ENCODE peak calls at places on chromosome 17, in seven cellular contexts. M is CD8-positive, alpha-beta T cell; F is mesothelial cell of epicardium; G is keratinocyte; C is adrenal gland; Z is stomach; S is kidney epithelial cell. I is an unnamed sample.
A peak's percentile ranks its signal among the peaks of the same experiment; 100 is the strongest.

GRCh38 chr17:79925242-79925957 is 86.2 kb upstream of the CBX4 start:
- DNase-seq in F (no peak), Z (peak; percentile 91), M (no peak), G (no peak), S (no peak), C (peak; percentile 82), I (no peak)

GRCh38 chr17:21036361-21036881 is 6.4 kb downstream of the USP22 start:
- DNase-seq in C (no peak), Z (no peak), S (no peak), G (no peak), M (no peak), F (no peak), I (no peak)

GRCh38 chr17:59365383-59365981 is 34.0 kb downstream of the YPEL2 start:
- DNase-seq in F (no peak), Z (no peak), M (peak; percentile 8), C (no peak), S (no peak), G (no peak), I (no peak)

GRCh38 chr17:305090-305976 is 47.3 kb downstream of the RPH3AL start:
- DNase-seq in G (no peak), F (no peak), C (no peak), M (no peak), S (peak; percentile 31), Z (peak; percentile 32), I (no peak)

GRCh38 chr17:3697157-3697515 is 1.2 kb upstream of the P2RX5 start:
- DNase-seq in M (no peak), F (no peak), S (no peak), C (no peak), Z (no peak), G (no peak), I (no peak)

GRCh38 chr17:75535119-75535537 is 9.6 kb downstream of the LLGL2 start:
- DNase-seq in C (no peak), M (peak; percentile 57), Z (peak; percentile 53), G (no peak), F (no peak), S (no peak), I (no peak)

GRCh38 chr17:75063201-75063600 is 16.2 kb downstream of the KCTD2 start:
- DNase-seq in G (no peak), C (no peak), Z (no peak), F (no peak), M (no peak), S (no peak), I (no peak)

GRCh38 chr17:74419862-74420492 is 11.9 kb upstream of the GPRC5C start:
- DNase-seq in S (no peak), Z (peak; percentile 66), M (no peak), F (no peak), C (no peak), G (no peak), I (no peak)

GRCh38 chr17:13727441-13728171 is 125.9 kb upstream of the HS3ST3A1 start:
- DNase-seq in M (no peak), S (no peak), G (peak; percentile 25), C (no peak), Z (no peak), F (no peak), I (no peak)

DNA sequence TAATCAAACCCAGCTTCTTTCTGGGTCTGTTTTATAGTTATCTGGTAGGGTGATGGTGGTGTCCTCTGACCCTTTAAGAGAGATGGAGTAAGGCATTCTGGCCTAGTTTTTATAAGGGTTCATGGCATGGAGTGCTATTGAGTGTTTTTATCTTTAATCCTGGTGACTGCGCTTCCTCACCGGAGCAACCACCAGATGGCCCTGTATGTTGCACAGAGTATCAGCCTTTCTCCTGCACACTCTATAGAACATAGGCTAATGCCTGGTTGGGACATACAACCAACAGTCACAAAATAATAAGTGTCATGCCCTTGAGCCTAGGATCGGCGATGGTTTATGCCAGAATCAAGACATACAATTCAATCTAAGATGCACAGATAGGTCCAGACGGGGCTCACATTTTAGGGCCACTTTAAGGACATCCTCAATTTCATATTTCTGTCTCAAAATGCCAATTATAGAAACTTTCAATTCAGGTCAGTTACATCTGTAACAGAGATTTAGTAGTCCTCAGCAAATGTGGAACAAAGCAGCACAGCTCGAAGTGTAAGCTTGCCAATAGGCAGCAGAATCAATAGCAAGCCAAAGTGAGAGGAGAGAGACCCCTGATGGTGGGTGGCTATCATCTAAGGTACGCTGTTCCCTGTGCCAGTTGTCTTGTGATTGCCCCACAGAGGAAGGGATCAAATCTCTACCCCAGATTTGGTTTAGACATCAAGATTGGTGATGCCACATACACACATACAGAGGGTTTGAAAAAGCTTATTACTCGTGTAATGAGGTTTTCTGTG is 37.2 kb upstream of the HOXB9 start:
- DNase-seq in S (no peak), G (no peak), M (no peak), C (no peak), Z (no peak), F (no peak), I (no peak)
- TF ChIP-seq CTCF in S (no peak), G (no peak), M (no peak), C (no peak), Z (no peak), F (no peak), I (no peak)

GRCh38 chr17:50708050-50709000 is 611 bp upstream of the ANKRD40 start:
- DNase-seq in M (no peak), S (no peak), F (no peak), C (no peak), G (no peak), Z (no peak), I (no peak)
- TF ChIP-seq CTCF in M (no peak), S (no peak), F (no peak), C (no peak), G (no peak), Z (no peak), I (no peak)

GRCh38 chr17:18951941-18952842 is at the start of gene SLC5A10:
- DNase-seq in M (no peak), S (no peak), F (no peak), Z (no peak), C (no peak), G (no peak), I (peak; percentile 38)
- TF ChIP-seq CTCF in M (no peak), S (peak; percentile 58), F (no peak), Z (peak; percentile 8), C (no peak), G (peak; percentile 22), I (no peak)

GRCh38 chr17:40109471-40109824 is 9.1 kb upstream of the NR1D1 start:
- DNase-seq in M (no peak), F (no peak), C (peak; percentile 24), S (no peak), Z (no peak), G (no peak), I (no peak)
- TF ChIP-seq CTCF in M (no peak), F (no peak), C (no peak), S (peak; percentile 6), Z (no peak), G (peak; percentile 47), I (peak; percentile 39)

GRCh38 chr17:39609416-39610025 is 1.8 kb upstream of the NEUROD2 start:
- DNase-seq in Z (no peak), S (no peak), F (no peak), G (no peak), C (no peak), M (no peak), I (no peak)

GRCh38 chr17:39612935-39613465 is 5.3 kb upstream of the NEUROD2 start:
- DNase-seq in C (no peak), S (no peak), F (no peak), G (no peak), Z (no peak), M (no peak), I (no peak)

GRCh38 chr17:39614545-39615157 is 6.9 kb upstream of the NEUROD2 start:
- DNase-seq in G (no peak), S (no peak), Z (no peak), C (no peak), F (no peak), M (no peak), I (no peak)

GRCh38 chr17:39611441-39612112 is 3.9 kb upstream of the NEUROD2 start:
- DNase-seq in S (no peak), Z (no peak), G (no peak), C (no peak), M (no peak), F (no peak), I (no peak)

DNA sequence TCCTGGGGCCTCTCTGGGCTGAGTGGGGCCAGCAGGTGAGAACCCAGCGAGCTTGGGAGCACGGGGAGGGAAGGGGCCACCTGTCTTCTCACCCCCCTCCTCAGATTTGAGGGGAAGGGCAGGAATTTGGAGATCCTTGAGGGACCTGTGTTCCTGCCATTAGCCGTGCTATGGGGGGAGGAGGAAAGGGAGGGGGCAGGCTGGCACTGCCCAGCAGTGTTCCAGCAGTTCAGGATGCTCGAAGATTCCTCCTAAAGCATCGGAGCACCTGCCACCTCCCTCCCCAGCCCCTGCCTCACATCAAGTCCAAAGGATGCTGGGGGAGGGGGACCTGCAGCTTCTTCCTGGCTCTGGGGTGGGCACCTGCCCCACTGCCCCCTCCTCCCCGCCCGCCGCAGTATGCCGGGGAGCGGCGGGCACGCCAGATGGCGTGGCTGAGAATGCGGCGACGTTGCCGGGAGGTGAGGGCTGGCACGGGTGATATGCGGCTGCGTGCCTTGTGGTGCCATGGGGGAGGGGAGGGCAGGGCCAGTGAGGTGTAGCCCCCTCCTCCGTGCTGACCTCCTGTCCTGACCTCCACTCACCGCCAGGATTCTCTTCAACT is 4.7 kb upstream of the NEUROD2 start:
- DNase-seq in G (no peak), Z (no peak), F (no peak), M (no peak), C (no peak), S (no peak), I (no peak)
- TF ChIP-seq CTCF in G (no peak), Z (no peak), F (no peak), M (no peak), C (no peak), S (no peak), I (no peak)

GRCh38 chr17:72719206-72719581 is 373.3 kb downstream of the SLC39A11 start:
- DNase-seq in C (no peak), Z (no peak), G (no peak), F (no peak), M (no peak), S (no peak), I (no peak)
- TF ChIP-seq CTCF in C (no peak), Z (no peak), G (no peak), F (no peak), M (no peak), S (no peak), I (no peak)

DNA sequence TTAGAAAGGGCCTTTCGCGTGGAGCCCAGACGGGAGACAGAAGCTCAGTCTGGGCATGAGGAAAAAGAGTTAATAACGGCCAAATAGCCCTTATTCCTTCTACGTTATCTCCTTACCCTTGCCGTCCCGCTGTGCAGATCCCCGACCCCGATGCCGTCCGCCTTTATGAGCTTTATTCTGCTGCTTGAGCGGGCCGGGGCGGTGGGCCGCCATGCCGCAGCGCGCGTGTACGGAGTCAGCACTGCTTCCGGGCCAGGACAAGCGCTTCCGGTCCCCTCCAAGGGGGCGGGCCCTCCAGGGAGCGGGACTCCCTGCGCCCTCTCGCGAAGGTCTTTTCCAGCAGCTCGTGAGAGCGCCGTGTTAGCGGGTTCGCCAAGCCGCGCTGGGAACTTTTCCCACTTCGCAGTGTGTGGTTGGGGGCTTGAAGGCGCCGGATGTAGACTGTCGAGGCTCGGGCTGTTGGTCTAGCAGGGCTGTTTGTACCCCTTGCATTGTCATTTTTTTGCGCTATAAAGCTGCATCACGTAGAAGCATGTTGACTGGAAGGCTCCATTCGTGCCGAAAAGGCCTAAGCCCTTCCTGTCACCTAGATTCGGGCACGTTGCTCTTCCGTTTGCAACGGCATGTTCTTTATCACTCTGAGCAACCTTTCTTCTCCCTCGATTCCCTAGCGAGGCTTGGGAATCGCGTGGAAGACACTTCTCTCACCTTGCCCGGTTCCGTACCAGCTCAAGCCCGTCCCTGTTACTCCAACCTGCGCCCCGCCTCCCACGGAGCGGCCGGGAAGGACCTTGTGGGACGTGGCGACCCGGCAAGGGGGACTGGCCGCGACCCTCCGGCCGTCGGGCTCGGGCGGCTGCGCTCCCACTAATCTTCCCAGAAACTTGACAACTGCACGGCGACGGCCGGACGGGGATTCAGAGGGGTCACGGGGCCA is at the start of gene TSR1:
- DNase-seq in S (peak; percentile 56), Z (peak; percentile 92), C (peak; percentile 91), M (peak; percentile 86), G (peak; percentile 40), F (peak; percentile 86), I (peak; percentile 81)
- TF ChIP-seq CTCF in S (peak; percentile 26), Z (peak; percentile 9), C (no peak), M (peak; percentile 24), G (peak; percentile 9), F (no peak), I (peak; percentile 17)